ENCODE peak calls at places on chromosomes 6 and 20, in five cellular contexts. One of them, this sample, is unnamed.
A peak's percentile ranks its signal among the peaks of the same experiment; 100 is the strongest.

GRCh38 chr6:1402868-1403267 is 13.5 kb downstream of the FOXF2 start:
- DNase-seq in left ventricle myocardium inferior: no peak
- DNase-seq in HS-27A: no peak
- DNase-seq in left colon: no peak
- DNase-seq in psoas muscle: no peak
- DNase-seq in this sample: no peak

GRCh38 chr6:39079197-39079596 is 30.6 kb downstream of the GLP1R start:
- DNase-seq in left colon: no peak
- DNase-seq in left ventricle myocardium inferior: no peak
- DNase-seq in HS-27A: no peak
- DNase-seq in psoas muscle: no peak
- DNase-seq in this sample: no peak

GRCh38 chr6:35302604-35303218 is 5.1 kb downstream of the DEF6 start:
- DNase-seq in left ventricle myocardium inferior: peak; percentile 33
- DNase-seq in left colon: peak; percentile 77
- DNase-seq in psoas muscle: peak; percentile 65
- DNase-seq in HS-27A: no peak
- DNase-seq in this sample: no peak

GRCh38 chr6:54621285-54621684 is 225.3 kb upstream of the FAM83B start:
- DNase-seq in psoas muscle: no peak
- DNase-seq in left ventricle myocardium inferior: no peak
- DNase-seq in HS-27A: no peak
- DNase-seq in left colon: peak; percentile 6
- DNase-seq in this sample: no peak

GRCh38 chr20:61370841-61371303 is 118.8 kb downstream of the CDH4 start:
- DNase-seq in left ventricle myocardium inferior: no peak
- DNase-seq in left colon: no peak
- DNase-seq in psoas muscle: no peak
- DNase-seq in HS-27A: no peak
- DNase-seq in this sample: no peak

GRCh38 chr6:167272618-167273379 is 18.3 kb upstream of the UNC93A start:
- DNase-seq in left ventricle myocardium inferior: no peak
- DNase-seq in HS-27A: no peak
- DNase-seq in psoas muscle: no peak
- DNase-seq in left colon: no peak
- DNase-seq in this sample: no peak

GRCh38 chr6:30219244-30219643 is 6.0 kb upstream of the TRIM26 start:
- DNase-seq in psoas muscle: no peak
- DNase-seq in left colon: peak; percentile 54
- DNase-seq in left ventricle myocardium inferior: no peak
- DNase-seq in HS-27A: peak; percentile 43
- DNase-seq in this sample: peak; percentile 16

GRCh38 chr20:9949563-9949962 is 85.2 kb upstream of the ANKEF1 start:
- DNase-seq in psoas muscle: no peak
- DNase-seq in left colon: no peak
- DNase-seq in left ventricle myocardium inferior: no peak
- DNase-seq in HS-27A: no peak
- DNase-seq in this sample: no peak

GRCh38 chr6:43061861-43062260 is 2.4 kb downstream of the KLC4 start:
- DNase-seq in HS-27A: no peak
- DNase-seq in psoas muscle: no peak
- DNase-seq in left colon: no peak
- DNase-seq in left ventricle myocardium inferior: no peak
- DNase-seq in this sample: no peak

GRCh38 chr6:12601881-12602280 is 114.7 kb upstream of the PHACTR1 start:
- DNase-seq in psoas muscle: no peak
- DNase-seq in HS-27A: no peak
- DNase-seq in left ventricle myocardium inferior: no peak
- DNase-seq in left colon: no peak
- DNase-seq in this sample: no peak

GRCh38 chr6:155771822-155772221 is 316.2 kb upstream of the NOX3 start:
- DNase-seq in HS-27A: no peak
- DNase-seq in left colon: no peak
- DNase-seq in psoas muscle: no peak
- DNase-seq in left ventricle myocardium inferior: no peak
- DNase-seq in this sample: no peak

GRCh38 chr6:134753001-134753400 is 196.9 kb downstream of the ALDH8A1 start:
- DNase-seq in HS-27A: no peak
- DNase-seq in left colon: no peak
- DNase-seq in left ventricle myocardium inferior: no peak
- DNase-seq in psoas muscle: no peak
- DNase-seq in this sample: no peak

GRCh38 chr6:168194732-168195565 is 115.9 kb upstream of the FRMD1 start:
- DNase-seq in HS-27A: no peak
- DNase-seq in left ventricle myocardium inferior: no peak
- DNase-seq in left colon: no peak
- DNase-seq in psoas muscle: no peak
- DNase-seq in this sample: no peak

GRCh38 chr20:9389321-9389720 is 125.1 kb upstream of the LAMP5 start:
- DNase-seq in HS-27A: no peak
- DNase-seq in psoas muscle: no peak
- DNase-seq in left ventricle myocardium inferior: no peak
- DNase-seq in left colon: peak; percentile 49
- DNase-seq in this sample: no peak

GRCh38 chr20:32605167-32605656 is 20.1 kb upstream of the NOL4L start:
- DNase-seq in left ventricle myocardium inferior: no peak
- DNase-seq in psoas muscle: no peak
- DNase-seq in left colon: peak; percentile 27
- DNase-seq in HS-27A: no peak
- DNase-seq in this sample: no peak

GRCh38 chr6:46937623-46938022 is 15.9 kb upstream of the ADGRF5 start:
- DNase-seq in HS-27A: no peak
- DNase-seq in left colon: no peak
- DNase-seq in left ventricle myocardium inferior: no peak
- DNase-seq in psoas muscle: no peak
- DNase-seq in this sample: no peak

GRCh38 chr6:149508485-149508884 is 23.7 kb upstream of the ZC3H12D start:
- DNase-seq in left colon: no peak
- DNase-seq in psoas muscle: no peak
- DNase-seq in HS-27A: no peak
- DNase-seq in left ventricle myocardium inferior: no peak
- DNase-seq in this sample: no peak

GRCh38 chr6:44594471-44594870 is 207.0 kb downstream of the CDC5L start:
- DNase-seq in left colon: no peak
- DNase-seq in psoas muscle: no peak
- DNase-seq in HS-27A: no peak
- DNase-seq in left ventricle myocardium inferior: no peak
- DNase-seq in this sample: no peak

GRCh38 chr6:127185410-127185809 is 66.9 kb downstream of the RSPO3 start:
- DNase-seq in left ventricle myocardium inferior: no peak
- DNase-seq in HS-27A: no peak
- DNase-seq in left colon: no peak
- DNase-seq in psoas muscle: no peak
- DNase-seq in this sample: no peak

GRCh38 chr6:39054577-39055142 is 6.1 kb downstream of the GLP1R start:
- DNase-seq in psoas muscle: no peak
- DNase-seq in HS-27A: no peak
- DNase-seq in left ventricle myocardium inferior: no peak
- DNase-seq in left colon: peak; percentile 17
- DNase-seq in this sample: no peak

GRCh38 chr6:33985947-33986346 is 159.9 kb downstream of the GRM4 start:
- DNase-seq in HS-27A: no peak
- DNase-seq in psoas muscle: no peak
- DNase-seq in left ventricle myocardium inferior: no peak
- DNase-seq in left colon: peak; percentile 1
- DNase-seq in this sample: no peak

GRCh38 chr20:58544301-58544700 is 29.1 kb upstream of the APCDD1L start:
- DNase-seq in psoas muscle: no peak
- DNase-seq in HS-27A: no peak
- DNase-seq in left colon: no peak
- DNase-seq in left ventricle myocardium inferior: no peak
- DNase-seq in this sample: no peak

GRCh38 chr6:15086273-15087158 is 159.4 kb upstream of the JARID2 start:
- DNase-seq in left colon: peak; percentile 29
- DNase-seq in psoas muscle: no peak
- DNase-seq in left ventricle myocardium inferior: no peak
- DNase-seq in HS-27A: no peak
- DNase-seq in this sample: no peak

GRCh38 chr6:169725270-169726048 is 1.2 kb upstream of the PHF10 start:
- DNase-seq in psoas muscle: peak; percentile 84
- DNase-seq in HS-27A: no peak
- DNase-seq in left ventricle myocardium inferior: peak; percentile 29
- DNase-seq in left colon: peak; percentile 43
- DNase-seq in this sample: peak; percentile 42

GRCh38 chr20:33832113-33832853 is 21.1 kb downstream of the CHMP4B start:
- DNase-seq in left colon: peak; percentile 81
- DNase-seq in psoas muscle: no peak
- DNase-seq in HS-27A: no peak
- DNase-seq in left ventricle myocardium inferior: no peak
- DNase-seq in this sample: no peak

GRCh38 chr6:46011241-46012085 is 4.2 kb downstream of the CLIC5 start:
- DNase-seq in psoas muscle: no peak
- DNase-seq in left ventricle myocardium inferior: peak; percentile 17
- DNase-seq in HS-27A: no peak
- DNase-seq in left colon: peak; percentile 56
- DNase-seq in this sample: no peak

GRCh38 chr6:3280866-3281465 is 22.2 kb downstream of the PSMG4 start:
- DNase-seq in HS-27A: no peak
- DNase-seq in left colon: no peak
- DNase-seq in psoas muscle: no peak
- DNase-seq in left ventricle myocardium inferior: no peak
- DNase-seq in this sample: no peak

This sample was measured in occipital lobe.